ENCODE peak calls at places on chromosomes 7 and 10, in five cellular contexts. One of them, this sample, is unnamed.

GRCh38 chr7:37448057-37448636 is 517 bp downstream of the ELMO1 start:
- DNase-seq in neuronal stem cell: no peak
- DNase-seq in H9: peak; percentile 40
- DNase-seq in H1: no peak
- DNase-seq in mesenchymal stem cell: no peak
- DNase-seq in this sample: peak; percentile 31

GRCh38 chr7:45347804-45348203 is 190.2 kb downstream of the RAMP3 start:
- DNase-seq in neuronal stem cell: no peak
- DNase-seq in H9: no peak
- DNase-seq in H1: peak; percentile 17
- DNase-seq in mesenchymal stem cell: no peak
- DNase-seq in this sample: peak; percentile 82

GRCh38 chr10:114384181-114384580 is 20.1 kb downstream of the AFAP1L2 start:
- DNase-seq in neuronal stem cell: no peak
- DNase-seq in H9: no peak
- DNase-seq in H1: no peak
- DNase-seq in mesenchymal stem cell: no peak
- DNase-seq in this sample: no peak

GRCh38 chr10:91724933-91725332 is 73.3 kb upstream of the TNKS2 start:
- DNase-seq in neuronal stem cell: no peak
- DNase-seq in H9: no peak
- DNase-seq in H1: no peak
- DNase-seq in mesenchymal stem cell: no peak
- DNase-seq in this sample: no peak

GRCh38 chr7:27466703-27467102 is 196.0 kb downstream of the HIBADH start:
- DNase-seq in neuronal stem cell: no peak
- DNase-seq in H9: no peak
- DNase-seq in H1: no peak
- DNase-seq in mesenchymal stem cell: no peak
- DNase-seq in this sample: no peak

GRCh38 chr10:30188567-30189253 is 129.3 kb upstream of the JCAD start:
- DNase-seq in neuronal stem cell: no peak
- DNase-seq in H9: no peak
- DNase-seq in H1: no peak
- DNase-seq in mesenchymal stem cell: peak; percentile 46
- DNase-seq in this sample: no peak

GRCh38 chr10:114915294-114915693 is 22.7 kb upstream of the TRUB1 start:
- DNase-seq in neuronal stem cell: no peak
- DNase-seq in H9: no peak
- DNase-seq in H1: no peak
- DNase-seq in mesenchymal stem cell: no peak
- DNase-seq in this sample: no peak

GRCh38 chr10:44468525-44468924 is 83.6 kb upstream of the CXCL12 start:
- DNase-seq in neuronal stem cell: no peak
- DNase-seq in H9: no peak
- DNase-seq in H1: no peak
- DNase-seq in mesenchymal stem cell: no peak
- DNase-seq in this sample: no peak

GRCh38 chr7:105911961-105912575 is 35.7 kb upstream of the ATXN7L1 start:
- DNase-seq in neuronal stem cell: no peak
- DNase-seq in H9: no peak
- DNase-seq in H1: no peak
- DNase-seq in mesenchymal stem cell: no peak
- DNase-seq in this sample: no peak

GRCh38 chr7:102303669-102304422 is 17.2 kb downstream of the SH2B2 start:
- DNase-seq in neuronal stem cell: no peak
- DNase-seq in H9: no peak
- DNase-seq in H1: no peak
- DNase-seq in mesenchymal stem cell: no peak
- DNase-seq in this sample: no peak

GRCh38 chr10:11145498-11145855 is 127.8 kb downstream of the CELF2 start:
- DNase-seq in neuronal stem cell: no peak
- DNase-seq in H9: no peak
- DNase-seq in H1: no peak
- DNase-seq in mesenchymal stem cell: peak; percentile 75
- DNase-seq in this sample: no peak

GRCh38 chr7:2956526-2957368 is 86.9 kb downstream of the CARD11 start:
- DNase-seq in neuronal stem cell: no peak
- DNase-seq in H9: no peak
- DNase-seq in H1: no peak
- DNase-seq in mesenchymal stem cell: peak; percentile 64
- DNase-seq in this sample: peak; percentile 81

GRCh38 chr7:66627876-66628360 is 763 bp upstream of the KCTD7 start:
- DNase-seq in neuronal stem cell: no peak
- DNase-seq in H9: no peak
- DNase-seq in H1: no peak
- DNase-seq in mesenchymal stem cell: no peak
- DNase-seq in this sample: peak; percentile 95

GRCh38 chr10:62224606-62225005 is 44.0 kb downstream of the RTKN2 start:
- DNase-seq in neuronal stem cell: no peak
- DNase-seq in H9: no peak
- DNase-seq in H1: no peak
- DNase-seq in mesenchymal stem cell: peak; percentile 46
- DNase-seq in this sample: peak; percentile 84

GRCh38 chr10:67779455-67780205 is 58.4 kb downstream of the DNAJC12 start:
- DNase-seq in neuronal stem cell: peak; percentile 80
- DNase-seq in H9: peak; percentile 66
- DNase-seq in H1: no peak
- DNase-seq in mesenchymal stem cell: peak; percentile 78
- DNase-seq in this sample: peak; percentile 88

GRCh38 chr10:69861251-69862240 is 59.8 kb downstream of the COL13A1 start:
- DNase-seq in neuronal stem cell: no peak
- DNase-seq in H9: no peak
- DNase-seq in H1: no peak
- DNase-seq in mesenchymal stem cell: peak; percentile 86
- DNase-seq in this sample: no peak

DNA sequence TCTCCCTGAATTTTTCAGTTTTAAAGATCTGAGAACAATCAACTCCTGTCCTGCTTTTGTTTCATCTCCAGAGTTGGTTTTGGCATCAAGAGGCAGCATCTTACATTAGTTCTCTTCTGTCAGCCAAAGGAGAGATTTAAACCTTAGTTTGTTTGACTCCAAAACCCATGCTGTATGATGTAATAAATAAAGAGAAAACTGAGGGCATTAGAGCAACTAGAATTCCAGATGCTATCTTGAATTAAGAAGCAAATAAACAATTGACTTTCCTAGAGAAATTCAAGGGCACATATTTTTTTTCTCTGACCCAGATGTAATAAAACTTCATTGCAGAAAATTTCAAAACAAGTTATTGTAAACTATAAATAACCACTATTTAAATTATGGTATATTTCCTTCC is 54.4 kb downstream of the INHBA start:
- DNase-seq in neuronal stem cell: no peak
- DNase-seq in H9: no peak
- DNase-seq in H1: no peak
- DNase-seq in mesenchymal stem cell: no peak
- DNase-seq in this sample: no peak
- H3K18ac ChIP-seq in neuronal stem cell: no peak overlapping the region
- H3K18ac ChIP-seq in H9: no peak overlapping the region
- H3K18ac ChIP-seq in H1: no peak overlapping the region
- H3K18ac ChIP-seq in mesenchymal stem cell: no peak overlapping the region
- H3K18ac ChIP-seq in this sample: no peak overlapping the region

GRCh38 chr7:70319057-70319456 is 720.8 kb downstream of the AUTS2 start:
- DNase-seq in neuronal stem cell: no peak
- DNase-seq in H9: no peak
- DNase-seq in H1: no peak
- DNase-seq in mesenchymal stem cell: no peak
- DNase-seq in this sample: no peak
- H2BK12ac ChIP-seq in neuronal stem cell: no peak overlapping the region
- H2BK12ac ChIP-seq in H9: no peak overlapping the region
- H2BK12ac ChIP-seq in H1: no peak overlapping the region
- H2BK12ac ChIP-seq in mesenchymal stem cell: no peak overlapping the region
- H2BK12ac ChIP-seq in this sample: no peak overlapping the region

DNA sequence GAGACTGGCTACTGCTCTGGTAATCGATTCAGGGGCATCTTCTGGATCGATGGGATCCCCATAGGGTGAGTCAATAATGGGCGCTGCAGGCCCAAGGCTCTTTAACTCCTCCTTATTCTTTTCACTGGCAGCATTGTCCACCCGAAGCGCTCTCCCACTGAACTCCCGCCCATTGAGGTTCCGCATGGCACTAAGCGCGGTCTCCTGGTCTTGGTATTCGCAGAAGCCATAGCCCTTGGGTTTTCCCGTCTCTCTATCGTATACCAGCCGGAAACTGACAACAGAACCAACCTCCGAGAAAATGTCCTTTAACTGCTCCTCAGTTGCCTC is 285 bp downstream of the CSTF2T start:
- DNase-seq in neuronal stem cell: no peak
- DNase-seq in H9: no peak
- DNase-seq in H1: no peak
- DNase-seq in mesenchymal stem cell: no peak
- DNase-seq in this sample: no peak
- H3K18ac ChIP-seq in neuronal stem cell: peak overlapping the region; percentile 72
- H3K18ac ChIP-seq in H9: peak overlapping the region; percentile 22
- H3K18ac ChIP-seq in H1: peak overlapping the region; percentile 96
- H3K18ac ChIP-seq in mesenchymal stem cell: peak overlapping the region; percentile 84
- H3K18ac ChIP-seq in this sample: peak overlapping the region; percentile 50

GRCh38 chr7:99410635-99411034 is 1.9 kb downstream of the BUD31 start:
- DNase-seq in neuronal stem cell: no peak
- DNase-seq in H9: no peak
- DNase-seq in H1: no peak
- DNase-seq in mesenchymal stem cell: no peak
- DNase-seq in this sample: no peak
- H2BK12ac ChIP-seq in neuronal stem cell: no peak overlapping the region
- H2BK12ac ChIP-seq in H9: no peak overlapping the region
- H2BK12ac ChIP-seq in H1: no peak overlapping the region
- H2BK12ac ChIP-seq in mesenchymal stem cell: no peak overlapping the region
- H2BK12ac ChIP-seq in this sample: no peak overlapping the region

GRCh38 chr7:1950623-1951523 is 280.8 kb downstream of the ELFN1 start:
- DNase-seq in neuronal stem cell: no peak
- DNase-seq in H9: no peak
- DNase-seq in H1: no peak
- DNase-seq in mesenchymal stem cell: no peak
- DNase-seq in this sample: no peak
- H3K18ac ChIP-seq in neuronal stem cell: peak overlapping the region; percentile 38
- H3K18ac ChIP-seq in H9: no peak overlapping the region
- H3K18ac ChIP-seq in H1: no peak overlapping the region
- H3K18ac ChIP-seq in mesenchymal stem cell: no peak overlapping the region
- H3K18ac ChIP-seq in this sample: no peak overlapping the region

DNA sequence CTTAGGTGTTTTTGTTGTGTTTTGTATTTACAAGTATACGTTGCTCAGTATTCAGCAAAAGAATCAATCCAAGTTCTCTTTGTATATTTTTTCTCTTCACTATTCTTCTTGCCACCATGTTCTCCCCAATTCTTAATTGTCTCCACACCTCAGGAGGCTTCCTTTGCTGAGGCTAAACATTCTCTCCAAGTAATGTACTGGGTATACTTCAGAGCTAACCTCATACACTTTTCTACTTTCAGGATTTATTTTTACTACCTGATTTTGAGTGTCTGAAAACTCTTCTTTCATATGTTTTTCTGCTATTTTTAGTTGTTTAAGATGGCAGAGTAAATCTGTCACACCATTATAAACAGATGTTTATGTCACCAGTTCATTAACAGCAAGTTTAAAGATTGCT is 354.8 kb upstream of the KCND2 start:
- DNase-seq in neuronal stem cell: no peak
- DNase-seq in H9: no peak
- DNase-seq in H1: no peak
- DNase-seq in mesenchymal stem cell: no peak
- DNase-seq in this sample: no peak
- H2BK12ac ChIP-seq in neuronal stem cell: no peak overlapping the region
- H2BK12ac ChIP-seq in H9: no peak overlapping the region
- H2BK12ac ChIP-seq in H1: no peak overlapping the region
- H2BK12ac ChIP-seq in mesenchymal stem cell: no peak overlapping the region
- H2BK12ac ChIP-seq in this sample: no peak overlapping the region

This sample was measured in trophoblast cell.